ENCODE peak calls at places on chromosomes 1 and 21, in six cellular contexts. B, Q, O, K, U and V are unnamed samples.

GRCh38 chr21:27425574-27425973 is 458.7 kb upstream of the ADAMTS5 start:
- DNase-seq in B (peak), Q (no peak), O (no peak), K (peak), U (no peak), V (peak)

GRCh38 chr1:39981957-39982356 is 27.0 kb downstream of the MFSD2A start:
- DNase-seq in B (peak), Q (no peak), O (no peak), K (peak), U (peak), V (peak)

GRCh38 chr1:7719468-7720104 is 51.5 kb upstream of the VAMP3 start:
- DNase-seq in B (no peak), Q (no peak), O (no peak), K (no peak), U (no peak), V (no peak)

GRCh38 chr1:45526135-45526644 is 4.5 kb upstream of the PRDX1 start:
- DNase-seq in B (no peak), Q (no peak), O (no peak), K (no peak), U (no peak), V (no peak)

GRCh38 chr1:230401763-230402294 is 24.3 kb downstream of the PGBD5 start:
- DNase-seq in B (no peak), Q (no peak), O (no peak), K (no peak), U (no peak), V (peak)

GRCh38 chr1:175471039-175471800 is 272.2 kb downstream of the TNR start:
- DNase-seq in B (peak), Q (no peak), O (no peak), K (no peak), U (no peak), V (no peak)

GRCh38 chr1:150149490-150150453 is at the start of gene PLEKHO1:
- DNase-seq in B (peak), Q (no peak), O (peak), K (peak), U (peak), V (peak)

GRCh38 chr1:217188280-217189235 is 442.3 kb downstream of the GPATCH2 start:
- DNase-seq in B (no peak), Q (no peak), O (no peak), K (no peak), U (no peak), V (no peak)

GRCh38 chr1:53539711-53540603 is 80.8 kb downstream of the DMRTB1 start:
- DNase-seq in B (no peak), Q (no peak), O (no peak), K (no peak), U (no peak), V (no peak)

GRCh38 chr21:27001526-27001925 is 34.6 kb upstream of the ADAMTS5 start:
- DNase-seq in B (no peak), Q (no peak), O (no peak), K (no peak), U (no peak), V (peak)

GRCh38 chr21:41359289-41359688 is 2.5 kb upstream of the MX2 start:
- DNase-seq in B (no peak), Q (no peak), O (peak), K (peak), U (no peak), V (no peak)

GRCh38 chr1:18532390-18533170 is 51.9 kb downstream of the KLHDC7A start:
- DNase-seq in B (no peak), Q (no peak), O (no peak), K (no peak), U (no peak), V (no peak)

GRCh38 chr1:64476251-64476952 is 6.5 kb downstream of the CACHD1 start:
- DNase-seq in B (peak), Q (peak), O (no peak), K (no peak), U (peak), V (peak)

GRCh38 chr1:162293293-162293692 is 83.4 kb downstream of the SPATA46 start:
- DNase-seq in B (no peak), Q (no peak), O (no peak), K (no peak), U (no peak), V (no peak)

GRCh38 chr1:165949335-165950130 is 122.1 kb downstream of the UCK2 start:
- DNase-seq in B (peak), Q (no peak), O (peak), K (peak), U (peak), V (peak)

GRCh38 chr1:26338670-26339069 is 15.3 kb downstream of the CRYBG2 start:
- DNase-seq in B (no peak), Q (no peak), O (no peak), K (no peak), U (no peak), V (no peak)